ENCODE peak calls at places on chromosomes 11 and 22, in four cellular contexts. One of them, this sample, is unnamed.

GRCh38 chr11:14373941-14374646 is 15.1 kb upstream of the RRAS2 start:
- DNase-seq in Peyer's patch: no peak
- DNase-seq in small intestine: peak
- DNase-seq in substantia nigra: peak
- DNase-seq in this sample: no peak

GRCh38 chr11:96028746-96029145 is 104.8 kb upstream of the MTMR2 start:
- DNase-seq in substantia nigra: no peak
- DNase-seq in Peyer's patch: no peak
- DNase-seq in small intestine: no peak
- DNase-seq in this sample: no peak

GRCh38 chr11:8832571-8833260 is 78.3 kb upstream of the AKIP1 start:
- DNase-seq in small intestine: no peak
- DNase-seq in Peyer's patch: no peak
- DNase-seq in substantia nigra: no peak
- DNase-seq in this sample: peak

GRCh38 chr22:43867839-43868652 is 5.7 kb upstream of the SULT4A1 start:
- DNase-seq in Peyer's patch: peak
- DNase-seq in small intestine: peak
- DNase-seq in substantia nigra: no peak
- DNase-seq in this sample: peak

GRCh38 chr11:62753736-62754603 is at the start of gene ZBTB3:
- DNase-seq in small intestine: peak
- DNase-seq in substantia nigra: peak
- DNase-seq in Peyer's patch: peak
- DNase-seq in this sample: peak

GRCh38 chr11:73178681-73179080 is 36.6 kb upstream of the FCHSD2 start:
- DNase-seq in Peyer's patch: no peak
- DNase-seq in substantia nigra: no peak
- DNase-seq in small intestine: no peak
- DNase-seq in this sample: no peak

GRCh38 chr22:38346506-38346905 is 29.3 kb upstream of the CSNK1E start:
- DNase-seq in small intestine: no peak
- DNase-seq in Peyer's patch: no peak
- DNase-seq in substantia nigra: no peak
- DNase-seq in this sample: peak

GRCh38 chr22:39287076-39287743 is 32.2 kb downstream of the RPL3 start:
- DNase-seq in substantia nigra: peak
- DNase-seq in Peyer's patch: no peak
- DNase-seq in small intestine: no peak
- DNase-seq in this sample: no peak

GRCh38 chr22:28333106-28333505 is 346.5 kb downstream of the TTC28 start:
- DNase-seq in small intestine: no peak
- DNase-seq in substantia nigra: no peak
- DNase-seq in Peyer's patch: no peak
- DNase-seq in this sample: no peak

GRCh38 chr11:128318856-128319474 is 268.4 kb downstream of the ETS1 start:
- DNase-seq in substantia nigra: no peak
- DNase-seq in Peyer's patch: no peak
- DNase-seq in small intestine: peak
- DNase-seq in this sample: no peak

GRCh38 chr11:113528982-113529381 is 53.8 kb upstream of the DRD2 start:
- DNase-seq in Peyer's patch: no peak
- DNase-seq in substantia nigra: no peak
- DNase-seq in small intestine: no peak
- DNase-seq in this sample: no peak

GRCh38 chr22:31899661-31900060 is 44.7 kb upstream of the YWHAH start:
- DNase-seq in Peyer's patch: no peak
- DNase-seq in substantia nigra: no peak
- DNase-seq in small intestine: no peak
- DNase-seq in this sample: no peak

GRCh38 chr22:31898911-31899310 is 45.4 kb upstream of the YWHAH start:
- DNase-seq in small intestine: no peak
- DNase-seq in substantia nigra: no peak
- DNase-seq in Peyer's patch: no peak
- DNase-seq in this sample: no peak

GRCh38 chr22:31896472-31896871 is 47.9 kb upstream of the YWHAH start:
- DNase-seq in substantia nigra: no peak
- DNase-seq in small intestine: no peak
- DNase-seq in Peyer's patch: no peak
- DNase-seq in this sample: no peak

GRCh38 chr22:31898406-31898805 is 45.9 kb upstream of the YWHAH start:
- DNase-seq in small intestine: no peak
- DNase-seq in substantia nigra: no peak
- DNase-seq in Peyer's patch: no peak
- DNase-seq in this sample: no peak

GRCh38 chr22:31897842-31898241 is 46.5 kb upstream of the YWHAH start:
- DNase-seq in substantia nigra: no peak
- DNase-seq in small intestine: no peak
- DNase-seq in Peyer's patch: no peak
- DNase-seq in this sample: no peak
- H3K27ac ChIP-seq in substantia nigra: peak
- H3K27ac ChIP-seq in small intestine: no peak
- H3K27ac ChIP-seq in Peyer's patch: no peak
- H3K27ac ChIP-seq in this sample: no peak

GRCh38 chr11:76380161-76380976 is 563 bp downstream of the THAP12 start:
- DNase-seq in small intestine: peak
- DNase-seq in Peyer's patch: no peak
- DNase-seq in substantia nigra: peak
- DNase-seq in this sample: peak

GRCh38 chr11:76382209-76382608 is 1.1 kb downstream of the GVQW3 start:
- DNase-seq in small intestine: no peak
- DNase-seq in Peyer's patch: no peak
- DNase-seq in substantia nigra: no peak
- DNase-seq in this sample: no peak

GRCh38 chr11:76376746-76377558 is 4.0 kb downstream of the THAP12 start:
- DNase-seq in substantia nigra: no peak
- DNase-seq in small intestine: no peak
- DNase-seq in Peyer's patch: no peak
- DNase-seq in this sample: no peak

GRCh38 chr11:76379811-76380160 is 1.1 kb downstream of the THAP12 start:
- DNase-seq in substantia nigra: no peak
- DNase-seq in small intestine: peak
- DNase-seq in Peyer's patch: no peak
- DNase-seq in this sample: no peak

DNA sequence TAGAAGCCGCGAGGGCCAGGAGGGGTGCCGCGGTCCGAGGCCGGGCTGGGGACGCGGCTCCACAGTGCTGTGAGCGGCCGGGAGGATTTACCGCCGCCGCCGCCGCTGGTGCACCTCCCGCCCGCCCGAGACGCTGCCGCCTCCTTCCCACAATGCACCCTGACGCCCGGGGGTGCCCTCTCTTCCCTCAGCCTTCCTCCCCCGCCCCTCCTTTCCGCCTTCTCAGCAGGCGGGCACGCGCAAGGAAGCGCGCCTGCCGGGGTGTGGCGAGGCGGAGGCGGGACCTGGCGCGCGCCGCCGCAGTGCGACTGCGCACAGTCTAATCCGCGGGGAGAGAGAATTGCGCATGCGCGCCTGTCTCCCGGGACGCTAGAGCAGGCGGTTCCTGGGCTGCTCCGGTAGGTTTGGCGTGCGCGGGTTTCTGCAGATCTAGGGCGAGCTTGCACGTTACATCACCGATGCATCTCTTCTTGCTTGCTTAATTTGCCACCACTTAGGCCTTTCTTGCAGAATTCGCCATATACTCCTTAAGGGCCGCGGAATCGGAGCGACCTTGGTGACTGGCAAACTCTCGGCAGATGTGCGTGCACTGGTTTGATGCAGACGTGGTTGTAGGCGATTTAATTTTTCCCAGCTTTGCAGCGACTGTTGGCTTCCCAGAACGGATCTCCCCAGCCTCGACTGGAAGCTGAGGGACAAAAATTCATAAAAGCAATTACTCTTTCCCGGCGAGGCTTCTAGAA is at the start of the genes GVQW3 and THAP12:
- DNase-seq in substantia nigra: peak
- DNase-seq in Peyer's patch: peak
- DNase-seq in small intestine: peak
- DNase-seq in this sample: peak
- H3K27ac ChIP-seq in substantia nigra: peak
- H3K27ac ChIP-seq in Peyer's patch: peak
- H3K27ac ChIP-seq in small intestine: peak
- H3K27ac ChIP-seq in this sample: peak

DNA sequence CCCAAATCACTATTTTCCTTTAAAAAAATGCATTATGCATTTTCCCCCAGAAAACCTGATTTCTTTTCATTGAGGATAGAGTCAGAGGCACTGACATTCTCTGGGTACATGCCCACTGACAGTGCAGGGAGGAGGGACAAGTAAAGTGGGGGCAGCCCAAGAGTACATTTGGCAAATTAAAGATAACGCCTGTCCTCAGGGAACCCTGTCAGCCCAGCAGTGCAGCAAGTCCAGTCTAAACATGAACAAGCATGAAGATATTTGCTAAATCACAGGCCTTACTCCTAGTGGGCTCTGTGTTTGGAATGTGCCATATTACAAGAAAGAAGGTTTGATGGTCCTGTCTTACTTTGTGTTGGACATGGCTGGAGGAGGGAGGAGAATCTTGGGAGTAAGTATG is 37.8 kb downstream of the AMOTL1 start:
- DNase-seq in substantia nigra: no peak
- DNase-seq in small intestine: no peak
- DNase-seq in Peyer's patch: no peak
- DNase-seq in this sample: no peak
- H3K27ac ChIP-seq in substantia nigra: no peak
- H3K27ac ChIP-seq in small intestine: no peak
- H3K27ac ChIP-seq in Peyer's patch: no peak
- H3K27ac ChIP-seq in this sample: no peak

GRCh38 chr11:87198266-87198881 is 160.6 kb downstream of the TMEM135 start:
- DNase-seq in substantia nigra: no peak
- DNase-seq in Peyer's patch: no peak
- DNase-seq in small intestine: no peak
- DNase-seq in this sample: no peak
- H3K27ac ChIP-seq in substantia nigra: no peak
- H3K27ac ChIP-seq in Peyer's patch: no peak
- H3K27ac ChIP-seq in small intestine: no peak
- H3K27ac ChIP-seq in this sample: no peak

GRCh38 chr11:130673698-130674097 is 225.3 kb downstream of the ADAMTS15 start:
- DNase-seq in Peyer's patch: no peak
- DNase-seq in substantia nigra: no peak
- DNase-seq in small intestine: no peak
- DNase-seq in this sample: no peak

GRCh38 chr11:130675456-130675855 is 227.0 kb downstream of the ADAMTS15 start:
- DNase-seq in small intestine: no peak
- DNase-seq in substantia nigra: no peak
- DNase-seq in Peyer's patch: no peak
- DNase-seq in this sample: no peak

GRCh38 chr11:130674686-130675085 is 226.2 kb downstream of the ADAMTS15 start:
- DNase-seq in small intestine: no peak
- DNase-seq in substantia nigra: no peak
- DNase-seq in Peyer's patch: no peak
- DNase-seq in this sample: no peak

GRCh38 chr11:130677486-130678153 is 229.2 kb downstream of the ADAMTS15 start:
- DNase-seq in Peyer's patch: no peak
- DNase-seq in substantia nigra: no peak
- DNase-seq in small intestine: no peak
- DNase-seq in this sample: no peak

GRCh38 chr11:130675917-130676316 is 227.5 kb downstream of the ADAMTS15 start:
- DNase-seq in small intestine: no peak
- DNase-seq in Peyer's patch: no peak
- DNase-seq in substantia nigra: no peak
- DNase-seq in this sample: no peak
- H3K27ac ChIP-seq in small intestine: no peak
- H3K27ac ChIP-seq in Peyer's patch: peak
- H3K27ac ChIP-seq in substantia nigra: no peak
- H3K27ac ChIP-seq in this sample: peak

GRCh38 chr11:69659591-69659990 is 15.6 kb downstream of the LTO1 start:
- DNase-seq in substantia nigra: no peak
- DNase-seq in Peyer's patch: no peak
- DNase-seq in small intestine: no peak
- DNase-seq in this sample: peak

GRCh38 chr11:69660001-69660500 is 15.1 kb downstream of the LTO1 start:
- DNase-seq in small intestine: no peak
- DNase-seq in Peyer's patch: no peak
- DNase-seq in substantia nigra: no peak
- DNase-seq in this sample: peak

GRCh38 chr11:69657456-69657910 is 16.5 kb downstream of the CCND1 start:
- DNase-seq in Peyer's patch: no peak
- DNase-seq in substantia nigra: no peak
- DNase-seq in small intestine: no peak
- DNase-seq in this sample: peak

GRCh38 chr11:69657911-69658605 is 17.1 kb downstream of the LTO1 start:
- DNase-seq in Peyer's patch: peak
- DNase-seq in small intestine: no peak
- DNase-seq in substantia nigra: no peak
- DNase-seq in this sample: peak

DNA sequence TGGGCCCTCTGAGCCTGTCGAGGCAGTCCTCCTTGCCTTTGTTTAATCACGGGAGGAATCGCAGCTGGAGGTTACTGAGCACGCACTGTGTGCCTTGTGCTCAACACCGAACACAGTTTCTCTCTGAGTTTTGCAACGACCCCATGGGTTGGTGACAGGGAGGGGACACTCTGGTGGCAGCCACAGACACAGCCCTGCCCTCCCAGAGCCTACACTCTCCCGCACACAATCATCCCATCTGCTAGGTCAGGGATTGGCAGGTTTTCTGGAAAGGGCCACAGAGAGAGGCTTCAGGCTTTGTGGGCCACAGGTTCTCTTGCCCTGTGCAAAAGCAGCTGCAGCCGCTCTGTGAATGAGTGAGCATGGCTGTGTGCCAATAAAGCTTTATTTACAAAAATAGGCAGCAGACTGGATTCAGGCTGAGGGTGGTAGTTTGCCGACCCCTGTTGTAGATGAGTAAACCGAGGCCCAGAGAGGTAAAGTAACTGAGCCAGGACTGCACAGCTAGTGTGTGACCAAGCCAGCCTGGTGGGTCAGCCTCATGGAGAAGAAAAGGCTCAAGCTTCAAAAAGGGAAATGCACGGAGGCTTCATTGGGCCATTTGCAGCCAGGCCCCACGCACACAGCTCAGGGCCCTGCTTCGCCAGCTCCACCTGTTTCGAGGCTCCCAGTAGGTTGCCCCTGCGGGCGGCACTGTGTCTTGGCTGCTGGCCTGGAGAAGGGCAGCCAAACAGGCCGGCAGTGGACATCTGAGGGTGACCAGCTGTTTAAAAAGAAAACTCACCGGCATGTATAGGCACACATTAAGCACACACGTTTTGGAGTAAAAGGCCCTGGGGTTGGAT is 16.3 kb downstream of the LTO1 start:
- DNase-seq in substantia nigra: no peak
- DNase-seq in small intestine: no peak
- DNase-seq in Peyer's patch: peak
- DNase-seq in this sample: peak
- H3K27ac ChIP-seq in substantia nigra: no peak
- H3K27ac ChIP-seq in small intestine: no peak
- H3K27ac ChIP-seq in Peyer's patch: no peak
- H3K27ac ChIP-seq in this sample: no peak

DNA sequence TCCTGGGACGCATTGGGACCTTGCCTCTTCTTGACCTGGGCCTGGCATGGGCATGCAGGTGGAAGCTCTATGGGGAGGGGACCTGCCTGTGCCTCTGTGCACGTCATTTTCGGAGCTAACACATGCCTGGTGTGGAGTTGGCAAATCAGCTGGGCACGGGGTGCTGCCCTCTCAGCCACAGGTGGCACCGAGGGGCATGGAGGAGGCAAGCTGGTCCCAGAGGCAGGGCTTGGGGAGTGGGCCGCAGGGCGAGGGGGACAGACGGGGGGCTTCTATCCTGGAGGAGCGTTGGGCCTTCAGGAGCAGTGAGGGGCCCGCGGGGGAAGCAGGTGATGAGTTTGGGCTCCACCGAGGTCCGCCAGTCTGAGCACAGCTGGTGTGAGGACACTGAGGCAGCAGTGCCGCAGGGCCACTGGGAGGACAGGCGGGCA is 362.0 kb downstream of the TBC1D22A start:
- DNase-seq in small intestine: no peak
- DNase-seq in Peyer's patch: peak
- DNase-seq in substantia nigra: no peak
- DNase-seq in this sample: peak
- H3K27ac ChIP-seq in small intestine: no peak
- H3K27ac ChIP-seq in Peyer's patch: no peak
- H3K27ac ChIP-seq in substantia nigra: no peak
- H3K27ac ChIP-seq in this sample: no peak